ENCODE peak calls at places on chromosomes 11 and 22, in five cellular contexts. C is fibroblast of the aortic adventitia, A is astrocyte of the spinal cord, O is ovary, D is HFFc6. G is an unnamed sample.

GRCh38 chr22:46732041-46732379 is 6.0 kb downstream of the CERK start:
- DNase-seq in C (no peak), A (no peak), O (no peak), D (no peak), G (no peak)

GRCh38 chr11:75347781-75348613 is 3.5 kb downstream of the ARRB1 start:
- DNase-seq in C (peak; percentile 97), A (peak; percentile 83), O (peak; percentile 54), D (peak; percentile 96), G (peak; percentile 76)

GRCh38 chr11:130872961-130873360 is 43.3 kb downstream of the SNX19 start:
- DNase-seq in C (peak; percentile 26), A (peak; percentile 83), O (no peak), D (peak; percentile 64), G (no peak)

GRCh38 chr11:117815262-117815803 is 9.2 kb downstream of the FXYD2 start:
- DNase-seq in C (no peak), A (no peak), O (no peak), D (no peak), G (no peak)

GRCh38 chr22:45743687-45744086 is 72.1 kb downstream of the ATXN10 start:
- DNase-seq in C (peak; percentile 45), A (no peak), O (no peak), D (no peak), G (no peak)

GRCh38 chr11:45685976-45686375 is 20.6 kb upstream of the CHST1 start:
- DNase-seq in C (no peak), A (no peak), O (no peak), D (no peak), G (no peak)

GRCh38 chr11:11782532-11783110 is 59.2 kb upstream of the USP47 start:
- DNase-seq in C (no peak), A (no peak), O (no peak), D (no peak), G (no peak)

GRCh38 chr11:77619576-77620198 is 17.9 kb downstream of the CLNS1A start:
- DNase-seq in C (peak; percentile 71), A (peak; percentile 58), O (no peak), D (peak; percentile 32), G (no peak)